ENCODE peak calls at places on chromosomes 16 and 17, in five cellular contexts. One of them, this sample, is unnamed.

GRCh38 chr17:57004944-57005579 is 27.1 kb downstream of the SCPEP1 start:
- DNase-seq in IMR-90: no peak
- DNase-seq in RWPE1: no peak
- DNase-seq in osteocyte: no peak
- DNase-seq in activated CD8-positive, alpha-beta T cell treated with anti-CD3 and anti-CD28 coated beads for 36 hours: no peak
- DNase-seq in this sample: no peak

GRCh38 chr16:14501331-14502255 is 128.5 kb downstream of the PARN start:
- DNase-seq in RWPE1: peak; percentile 89
- DNase-seq in activated CD8-positive, alpha-beta T cell treated with anti-CD3 and anti-CD28 coated beads for 36 hours: peak; percentile 21
- DNase-seq in IMR-90: peak; percentile 94
- DNase-seq in osteocyte: peak; percentile 89
- DNase-seq in this sample: peak; percentile 86

GRCh38 chr17:50660042-50660886 is 25.6 kb downstream of the ABCC3 start:
- DNase-seq in RWPE1: no peak
- DNase-seq in activated CD8-positive, alpha-beta T cell treated with anti-CD3 and anti-CD28 coated beads for 36 hours: no peak
- DNase-seq in IMR-90: peak; percentile 39
- DNase-seq in osteocyte: no peak
- DNase-seq in this sample: no peak

GRCh38 chr16:35749253-35750141 is 2290.1 kb downstream of the TP53TG3F start:
- DNase-seq in osteocyte: peak; percentile 84
- DNase-seq in activated CD8-positive, alpha-beta T cell treated with anti-CD3 and anti-CD28 coated beads for 36 hours: no peak
- DNase-seq in IMR-90: no peak
- DNase-seq in RWPE1: no peak
- DNase-seq in this sample: no peak

GRCh38 chr17:79747508-79748295 is 17.0 kb downstream of the ENPP7 start:
- DNase-seq in osteocyte: no peak
- DNase-seq in RWPE1: no peak
- DNase-seq in IMR-90: no peak
- DNase-seq in activated CD8-positive, alpha-beta T cell treated with anti-CD3 and anti-CD28 coated beads for 36 hours: peak; percentile 24
- DNase-seq in this sample: no peak

GRCh38 chr16:46728804-46729203 is 19.3 kb downstream of the MYLK3 start:
- DNase-seq in RWPE1: no peak
- DNase-seq in IMR-90: no peak
- DNase-seq in osteocyte: no peak
- DNase-seq in activated CD8-positive, alpha-beta T cell treated with anti-CD3 and anti-CD28 coated beads for 36 hours: no peak
- DNase-seq in this sample: no peak

GRCh38 chr16:67445441-67445912 is 14.6 kb downstream of the HSD11B2 start:
- DNase-seq in activated CD8-positive, alpha-beta T cell treated with anti-CD3 and anti-CD28 coated beads for 36 hours: no peak
- DNase-seq in IMR-90: no peak
- DNase-seq in osteocyte: no peak
- DNase-seq in RWPE1: no peak
- DNase-seq in this sample: no peak

GRCh38 chr16:56866955-56867830 is 2.2 kb downstream of the SLC12A3 start:
- DNase-seq in IMR-90: peak; percentile 67
- DNase-seq in activated CD8-positive, alpha-beta T cell treated with anti-CD3 and anti-CD28 coated beads for 36 hours: peak; percentile 66
- DNase-seq in osteocyte: no peak
- DNase-seq in RWPE1: peak; percentile 52
- DNase-seq in this sample: peak; percentile 48

GRCh38 chr16:54930034-54930938 is at the start of gene IRX5:
- DNase-seq in IMR-90: peak; percentile 81
- DNase-seq in RWPE1: peak; percentile 69
- DNase-seq in osteocyte: peak; percentile 97
- DNase-seq in activated CD8-positive, alpha-beta T cell treated with anti-CD3 and anti-CD28 coated beads for 36 hours: peak; percentile 49
- DNase-seq in this sample: peak; percentile 94

GRCh38 chr17:4007346-4008081 is 43.3 kb upstream of the ATP2A3 start:
- DNase-seq in IMR-90: no peak
- DNase-seq in RWPE1: no peak
- DNase-seq in activated CD8-positive, alpha-beta T cell treated with anti-CD3 and anti-CD28 coated beads for 36 hours: no peak
- DNase-seq in osteocyte: peak; percentile 75
- DNase-seq in this sample: no peak

GRCh38 chr17:4009164-4009785 is 45.0 kb upstream of the ATP2A3 start:
- DNase-seq in IMR-90: peak; percentile 62
- DNase-seq in osteocyte: no peak
- DNase-seq in RWPE1: no peak
- DNase-seq in activated CD8-positive, alpha-beta T cell treated with anti-CD3 and anti-CD28 coated beads for 36 hours: no peak
- DNase-seq in this sample: no peak

GRCh38 chr17:4008496-4009163 is 44.4 kb upstream of the ATP2A3 start:
- DNase-seq in osteocyte: no peak
- DNase-seq in IMR-90: peak; percentile 92
- DNase-seq in RWPE1: no peak
- DNase-seq in activated CD8-positive, alpha-beta T cell treated with anti-CD3 and anti-CD28 coated beads for 36 hours: no peak
- DNase-seq in this sample: no peak

GRCh38 chr17:4006745-4007211 is 42.5 kb upstream of the ATP2A3 start:
- DNase-seq in RWPE1: no peak
- DNase-seq in osteocyte: peak; percentile 74
- DNase-seq in IMR-90: no peak
- DNase-seq in activated CD8-positive, alpha-beta T cell treated with anti-CD3 and anti-CD28 coated beads for 36 hours: no peak
- DNase-seq in this sample: no peak

DNA sequence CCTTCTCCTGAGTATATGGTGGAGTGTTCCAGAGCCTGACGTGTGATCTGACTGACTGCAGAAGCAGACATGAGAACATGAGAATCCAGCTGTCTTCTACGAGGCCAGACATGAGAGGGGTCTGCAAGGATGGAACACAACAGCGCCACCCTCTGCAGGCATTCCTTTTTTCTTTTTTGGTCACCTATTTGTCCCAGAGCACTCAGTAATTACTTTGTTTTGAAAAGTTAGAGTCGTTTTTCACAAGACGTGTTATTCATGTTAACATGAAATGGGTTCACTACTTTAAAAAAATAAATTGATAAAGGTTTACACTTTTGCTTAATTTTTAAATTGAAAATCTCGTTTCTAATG is 43.8 kb upstream of the ATP2A3 start:
- DNase-seq in IMR-90: peak; percentile 36
- DNase-seq in activated CD8-positive, alpha-beta T cell treated with anti-CD3 and anti-CD28 coated beads for 36 hours: no peak
- DNase-seq in RWPE1: no peak
- DNase-seq in osteocyte: no peak
- DNase-seq in this sample: no peak
- TF ChIP-seq CTCF in IMR-90: peak; percentile 35
- TF ChIP-seq CTCF in activated CD8-positive, alpha-beta T cell treated with anti-CD3 and anti-CD28 coated beads for 36 hours: no peak
- TF ChIP-seq CTCF in RWPE1: no peak
- TF ChIP-seq CTCF in osteocyte: peak; percentile 15
- TF ChIP-seq CTCF in this sample: peak; percentile 45

GRCh38 chr17:63834431-63835166 is 7.1 kb upstream of the FTSJ3 start:
- DNase-seq in IMR-90: peak; percentile 85
- DNase-seq in osteocyte: no peak
- DNase-seq in RWPE1: peak; percentile 49
- DNase-seq in activated CD8-positive, alpha-beta T cell treated with anti-CD3 and anti-CD28 coated beads for 36 hours: peak; percentile 61
- DNase-seq in this sample: peak; percentile 68
- TF ChIP-seq CTCF in IMR-90: peak; percentile 94
- TF ChIP-seq CTCF in osteocyte: peak; percentile 65
- TF ChIP-seq CTCF in RWPE1: peak; percentile 58
- TF ChIP-seq CTCF in activated CD8-positive, alpha-beta T cell treated with anti-CD3 and anti-CD28 coated beads for 36 hours: peak; percentile 58
- TF ChIP-seq CTCF in this sample: peak; percentile 70

DNA sequence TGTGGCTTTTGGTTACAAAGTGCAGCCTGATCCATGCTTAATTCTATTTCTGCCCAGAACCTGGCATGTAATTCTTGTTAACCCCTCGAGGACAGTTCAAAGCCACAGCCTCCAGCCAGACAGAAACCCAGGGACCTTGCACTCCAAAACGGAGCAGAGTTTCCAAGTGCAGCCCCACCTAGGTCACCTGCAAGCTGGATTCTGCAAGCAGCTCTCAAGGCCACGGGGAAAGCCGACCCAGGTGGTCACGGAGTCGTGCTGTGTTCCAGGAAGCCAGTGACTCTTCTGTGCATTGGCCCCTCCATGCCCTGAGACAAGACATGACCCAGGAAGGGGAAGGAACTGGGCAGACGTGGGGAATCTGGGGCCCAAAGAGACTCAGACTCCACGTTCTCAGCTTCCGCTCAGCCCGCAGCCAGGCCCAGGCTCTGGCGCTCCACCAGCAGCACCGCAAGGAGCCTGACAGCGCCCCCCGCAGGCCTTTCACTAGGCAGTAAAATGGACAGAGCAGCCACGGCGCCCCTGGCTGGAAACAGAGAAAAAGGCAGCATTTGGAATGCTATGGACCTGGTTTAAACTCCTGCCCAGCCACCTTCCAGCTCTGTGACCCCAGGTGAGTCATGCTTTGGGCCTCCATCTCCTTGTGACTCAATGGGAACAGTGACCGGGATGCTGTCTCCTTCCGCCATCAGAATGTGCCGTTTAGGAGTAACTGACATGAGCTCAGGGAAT is 27.3 kb upstream of the GSG1L start:
- DNase-seq in RWPE1: peak; percentile 53
- DNase-seq in activated CD8-positive, alpha-beta T cell treated with anti-CD3 and anti-CD28 coated beads for 36 hours: no peak
- DNase-seq in IMR-90: peak; percentile 72
- DNase-seq in osteocyte: no peak
- DNase-seq in this sample: peak; percentile 57
- TF ChIP-seq CTCF in RWPE1: no peak
- TF ChIP-seq CTCF in activated CD8-positive, alpha-beta T cell treated with anti-CD3 and anti-CD28 coated beads for 36 hours: no peak
- TF ChIP-seq CTCF in IMR-90: peak; percentile 39
- TF ChIP-seq CTCF in osteocyte: peak; percentile 23
- TF ChIP-seq CTCF in this sample: peak; percentile 74

DNA sequence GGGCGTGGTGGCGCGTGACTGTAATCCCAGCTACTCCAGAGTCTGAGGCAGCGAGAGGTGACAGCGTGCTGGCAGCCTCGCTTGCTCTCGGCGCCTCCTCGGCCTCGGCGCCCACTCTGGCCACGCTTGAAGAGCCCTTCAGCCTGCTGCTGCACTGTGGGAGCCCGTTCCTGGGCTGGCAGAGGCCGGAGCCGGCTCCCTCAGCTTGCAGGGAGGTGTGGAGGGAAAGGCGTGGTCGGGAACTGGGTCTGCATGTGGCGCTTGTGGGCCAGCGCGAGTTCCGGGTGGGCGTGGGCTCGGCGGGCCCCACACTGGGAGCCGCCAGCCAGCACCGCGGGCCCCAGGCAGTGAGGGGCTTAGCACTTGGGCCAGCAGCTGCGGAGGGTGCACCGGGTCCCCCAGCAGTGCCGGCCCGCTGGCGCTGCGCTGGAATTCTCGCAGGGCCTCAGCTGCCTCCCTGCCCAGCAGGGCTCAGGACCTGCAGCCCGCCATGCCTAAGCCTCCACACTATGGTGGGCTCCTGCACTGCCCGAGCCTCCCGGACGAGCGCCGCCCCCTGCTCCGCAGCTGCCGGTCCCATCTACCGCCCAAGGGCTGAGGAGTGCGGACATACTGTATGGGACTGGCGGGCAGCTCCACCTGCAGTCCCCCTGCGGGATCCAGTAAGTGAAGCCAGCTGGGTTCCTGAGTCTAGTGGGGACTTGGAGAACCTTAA is 1093.3 kb upstream of the CDH8 start:
- DNase-seq in osteocyte: peak; percentile 79
- DNase-seq in RWPE1: no peak
- DNase-seq in IMR-90: no peak
- DNase-seq in activated CD8-positive, alpha-beta T cell treated with anti-CD3 and anti-CD28 coated beads for 36 hours: no peak
- DNase-seq in this sample: no peak
- TF ChIP-seq CTCF in osteocyte: no peak
- TF ChIP-seq CTCF in RWPE1: no peak
- TF ChIP-seq CTCF in IMR-90: no peak
- TF ChIP-seq CTCF in activated CD8-positive, alpha-beta T cell treated with anti-CD3 and anti-CD28 coated beads for 36 hours: no peak
- TF ChIP-seq CTCF in this sample: no peak